ENCODE peak calls at places on chromosomes 11 and 22, in seven cellular contexts. X is IMR-90, G is neuronal stem cell, B is mesendoderm, U is mesenchymal stem cell, E is H1, M is trophoblast cell. A is an unnamed sample.

GRCh38 chr11:73783483-73784020 is 4.1 kb upstream of the MRPL48 start:
- DNase-seq in X (no peak), G (no peak), B (peak; percentile 45), U (no peak), E (no peak), M (no peak), A (no peak)

GRCh38 chr11:128888034-128888985 is 2.8 kb upstream of the KCNJ5 start:
- DNase-seq in X (no peak), G (no peak), B (peak; percentile 93), U (no peak), E (peak; percentile 59), M (no peak), A (no peak)

GRCh38 chr11:67671211-67671520 is 3.3 kb downstream of the ALDH3B2 start:
- DNase-seq in X (no peak), G (no peak), B (no peak), U (no peak), E (no peak), M (no peak), A (no peak)

GRCh38 chr22:26579331-26579886 is 10.5 kb downstream of the TPST2 start:
- DNase-seq in X (no peak), G (no peak), B (no peak), U (no peak), E (no peak), M (no peak), A (no peak)

GRCh38 chr11:102914238-102915043 is 39.7 kb upstream of the MMP12 start:
- DNase-seq in X (peak; percentile 56), G (peak; percentile 14), B (peak; percentile 83), U (peak; percentile 55), E (peak; percentile 54), M (no peak), A (peak; percentile 62)

GRCh38 chr22:28977050-28977449 is 84.6 kb downstream of the C22orf31 start:
- DNase-seq in X (no peak), G (no peak), B (peak; percentile 60), U (peak; percentile 22), E (no peak), M (no peak), A (no peak)

GRCh38 chr22:23984430-23984829 is 4.5 kb downstream of the GSTT2 start:
- DNase-seq in X (peak; percentile 38), G (peak; percentile 41), B (peak; percentile 63), U (peak; percentile 46), E (peak; percentile 68), M (peak; percentile 16), A (no peak)

GRCh38 chr22:49966041-49966715 is 5.6 kb downstream of the PIM3 start:
- DNase-seq in X (no peak), G (no peak), B (no peak), U (no peak), E (peak; percentile 49), M (no peak), A (peak; percentile 28)

GRCh38 chr11:130208241-130209127 is 48.9 kb downstream of the ST14 start:
- DNase-seq in X (no peak), G (no peak), B (no peak), U (no peak), E (no peak), M (no peak), A (peak; percentile 24)

GRCh38 chr22:20663137-20663828 is 110.6 kb upstream of the SERPIND1 start:
- DNase-seq in X (peak; percentile 62), G (no peak), B (no peak), U (peak; percentile 39), E (no peak), M (no peak), A (no peak)

GRCh38 chr11:116580828-116581227 is 192.0 kb downstream of the BUD13 start:
- DNase-seq in X (no peak), G (peak; percentile 40), B (peak; percentile 87), U (no peak), E (peak; percentile 77), M (no peak), A (peak; percentile 95)

GRCh38 chr11:4890279-4890678 is 8.6 kb downstream of the OR51T1 start:
- DNase-seq in X (peak; percentile 2), G (no peak), B (no peak), U (no peak), E (no peak), M (no peak), A (no peak)

GRCh38 chr11:34840736-34841386 is 75.3 kb downstream of the APIP start:
- DNase-seq in X (peak; percentile 13), G (no peak), B (peak; percentile 82), U (peak; percentile 18), E (no peak), M (no peak), A (peak; percentile 55)

DNA sequence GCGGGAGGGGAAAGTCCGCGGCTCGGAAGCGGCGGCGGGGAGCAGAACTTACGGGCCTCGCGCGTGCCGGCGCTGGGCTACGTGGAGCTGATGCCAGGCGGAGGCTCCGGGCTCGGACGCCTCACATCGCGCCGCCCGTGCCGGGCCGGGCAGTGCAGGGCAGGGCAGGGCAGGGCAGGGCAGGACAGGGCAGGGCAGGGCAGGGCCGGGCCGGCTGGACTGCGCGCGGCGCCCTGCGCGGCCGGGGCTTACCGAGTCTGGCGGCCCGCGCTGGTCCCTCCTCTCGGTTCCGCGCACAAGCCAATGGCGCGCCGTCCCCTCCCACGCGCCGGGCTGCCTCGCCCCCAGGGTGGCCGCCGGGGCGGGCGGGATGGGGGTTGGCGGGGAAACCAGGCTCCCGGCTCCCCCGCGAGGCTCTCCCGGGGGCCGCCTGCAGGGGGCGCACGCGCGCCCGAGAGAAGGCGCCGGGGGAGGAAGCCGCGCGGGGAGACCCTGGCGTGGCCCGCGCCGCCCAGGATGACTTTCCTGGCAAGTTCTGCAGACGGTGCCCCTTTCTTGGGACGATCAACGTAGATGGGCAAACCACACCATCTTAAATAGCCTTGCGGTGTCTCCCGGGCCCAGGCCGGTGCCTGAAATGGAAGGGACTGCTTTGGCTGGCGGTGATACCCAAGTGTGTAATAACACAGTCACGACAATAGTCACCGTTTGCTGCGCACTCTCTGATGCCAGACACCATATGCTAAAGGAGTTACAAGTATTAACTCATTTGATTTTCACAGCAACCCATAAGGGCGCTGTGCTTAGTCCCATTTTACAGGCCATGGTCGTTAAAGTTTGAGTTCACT is at the start of gene TP53I11:
- DNase-seq in X (peak; percentile 60), G (peak; percentile 66), B (no peak), U (peak; percentile 81), E (no peak), M (peak; percentile 82), A (no peak)
- H4K8ac ChIP-seq in X (peak within 1 kb of the TSS; percentile 68), G (peak within 1 kb of the TSS; percentile 97), B (peak within 1 kb of the TSS; percentile 84), U (peak within 1 kb of the TSS; percentile 80), E (peak within 1 kb of the TSS; percentile 81), M (peak within 1 kb of the TSS; percentile 72), A (no peak within 1 kb of the TSS)

DNA sequence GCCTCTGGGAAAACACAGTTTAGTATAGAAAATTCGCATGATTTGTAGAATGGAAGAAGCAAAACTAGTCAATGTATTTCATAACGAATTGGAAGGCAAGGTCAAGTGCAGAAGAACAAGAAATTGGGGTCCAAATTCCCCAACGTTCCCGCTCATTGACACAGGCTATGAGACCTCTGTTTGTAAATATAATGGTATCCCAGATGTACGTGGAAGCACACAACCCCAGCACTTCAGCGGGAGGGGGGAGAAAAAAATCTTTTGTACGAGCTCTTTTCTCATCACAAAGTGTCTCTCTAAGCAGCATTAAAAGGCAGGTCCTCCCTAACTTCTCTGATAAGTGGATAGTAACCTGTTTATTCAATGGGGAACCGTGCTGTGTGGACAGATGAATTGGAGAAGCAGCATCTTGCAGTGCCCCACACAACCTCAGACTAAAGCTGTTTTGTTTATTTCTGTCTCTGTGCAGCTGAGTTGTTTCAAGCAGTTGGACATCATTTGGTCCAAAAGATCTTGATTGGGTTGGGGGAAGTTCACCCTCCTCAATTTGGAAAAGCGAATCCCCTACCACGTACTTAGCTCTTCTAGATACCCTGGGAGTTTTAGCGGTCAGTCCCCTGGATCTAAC is 1.1 kb upstream of the GAB2 start:
- DNase-seq in X (peak; percentile 27), G (no peak), B (no peak), U (no peak), E (no peak), M (no peak), A (no peak)
- H4K8ac ChIP-seq in X (peak overlapping the region; percentile 24), G (no peak overlapping the region), B (no peak overlapping the region), U (no peak overlapping the region), E (no peak overlapping the region), M (peak overlapping the region; percentile 64), A (no peak overlapping the region)

DNA sequence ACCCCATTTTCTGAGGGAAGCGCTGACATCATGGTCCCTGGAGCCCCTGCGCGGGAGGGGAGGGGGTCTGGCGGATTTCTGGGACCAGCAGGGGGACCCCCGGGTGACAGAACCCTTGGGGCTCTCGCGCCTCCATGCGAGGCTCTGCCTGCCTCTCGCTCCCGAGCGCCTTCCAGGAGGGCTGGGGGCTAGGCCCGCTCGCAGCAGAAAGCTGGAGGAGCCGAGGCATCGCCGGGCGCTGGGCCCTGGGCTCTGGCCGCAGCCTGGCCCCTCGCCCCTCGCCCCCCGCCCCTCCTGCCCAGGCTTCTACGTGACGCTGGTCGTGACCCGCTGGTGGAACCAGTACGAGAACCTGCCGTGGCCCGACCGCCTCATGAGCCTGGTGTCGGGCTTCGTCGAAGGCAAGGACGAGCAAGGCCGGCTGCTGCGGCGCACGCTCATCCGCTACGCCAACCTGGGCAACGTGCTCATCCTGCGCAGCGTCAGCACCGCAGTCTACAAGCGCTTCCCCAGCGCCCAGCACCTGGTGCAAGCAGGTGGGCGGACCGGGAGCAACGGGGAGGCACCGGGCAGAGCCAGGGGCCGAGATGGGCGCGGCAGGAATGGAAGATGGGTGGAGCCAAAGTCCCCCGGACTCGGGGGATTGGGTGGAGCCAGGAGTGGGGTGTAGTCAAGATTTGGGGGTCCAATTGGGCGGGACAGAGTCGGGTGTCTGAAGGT is 5.4 kb downstream of the BEST1 start:
- DNase-seq in X (no peak), G (peak; percentile 31), B (peak; percentile 78), U (peak; percentile 35), E (peak; percentile 93), M (no peak), A (peak; percentile 95)
- H4K8ac ChIP-seq in X (peak overlapping the region; percentile 97), G (no peak overlapping the region), B (no peak overlapping the region), U (peak overlapping the region; percentile 98), E (peak overlapping the region; percentile 82), M (peak overlapping the region; percentile 37), A (no peak overlapping the region)

GRCh38 chr11:62142921-62143320 is 19.1 kb downstream of the INCENP start:
- DNase-seq in X (no peak), G (no peak), B (no peak), U (no peak), E (no peak), M (no peak), A (no peak)
- H4K8ac ChIP-seq in X (no peak overlapping the region), G (no peak overlapping the region), B (no peak overlapping the region), U (no peak overlapping the region), E (no peak overlapping the region), M (no peak overlapping the region), A (no peak overlapping the region)

GRCh38 chr11:16528639-16529038 is 172.3 kb upstream of the SOX6 start:
- DNase-seq in X (no peak), G (no peak), B (no peak), U (no peak), E (no peak), M (no peak), A (no peak)
- H4K8ac ChIP-seq in X (no peak overlapping the region), G (no peak overlapping the region), B (no peak overlapping the region), U (no peak overlapping the region), E (no peak overlapping the region), M (no peak overlapping the region), A (no peak overlapping the region)

DNA sequence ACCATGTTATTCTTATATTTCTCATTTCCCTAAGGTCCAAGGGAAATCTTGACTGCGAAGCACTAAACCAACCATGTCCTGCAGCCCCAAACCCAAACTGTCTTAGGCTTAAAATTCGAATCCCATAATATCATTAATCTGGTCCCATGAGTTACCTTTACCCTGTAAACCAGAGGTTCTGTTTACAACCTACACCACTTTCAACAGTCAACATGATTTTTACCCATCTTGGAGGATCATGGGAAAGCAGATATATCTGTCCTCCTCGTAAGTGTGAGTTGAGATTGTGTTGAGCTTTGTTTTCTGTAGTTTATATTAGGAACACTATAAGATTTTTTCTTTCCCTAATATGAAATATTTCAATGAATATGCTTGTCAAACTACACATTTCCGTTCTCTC is 6.4 kb downstream of the PRPF19 start:
- DNase-seq in X (no peak), G (no peak), B (no peak), U (no peak), E (no peak), M (no peak), A (no peak)
- H4K8ac ChIP-seq in X (no peak overlapping the region), G (no peak overlapping the region), B (no peak overlapping the region), U (no peak overlapping the region), E (no peak overlapping the region), M (no peak overlapping the region), A (no peak overlapping the region)

GRCh38 chr22:38879102-38879729 is 7.2 kb upstream of the CBX6 start:
- DNase-seq in X (no peak), G (no peak), B (no peak), U (no peak), E (no peak), M (no peak), A (no peak)
- H4K8ac ChIP-seq in X (no peak overlapping the region), G (no peak overlapping the region), B (no peak overlapping the region), U (no peak overlapping the region), E (no peak overlapping the region), M (no peak overlapping the region), A (no peak overlapping the region)

A was measured in H9.